ENCODE peak calls at places on chromosomes 7 and 10, in seven cellular contexts. Y, T, Z, C, W, I and U are unnamed samples.

GRCh38 chr10:102540023-102540422 is 36.3 kb downstream of the SUFU start:
- DNase-seq in Y (peak; percentile 52), T (no peak), Z (no peak), C (no peak), W (no peak), I (no peak), U (no peak)

GRCh38 chr10:100341953-100342626 is 4.9 kb upstream of the SCD start:
- DNase-seq in Y (peak; percentile 73), T (no peak), Z (peak; percentile 89), C (peak; percentile 10), W (peak; percentile 82), I (no peak), U (no peak)

GRCh38 chr7:84372712-84373111 is 178.1 kb upstream of the SEMA3A start:
- DNase-seq in Y (no peak), T (no peak), Z (no peak), C (no peak), W (no peak), I (no peak), U (no peak)

GRCh38 chr7:47600199-47601118 is 18.5 kb upstream of the TNS3 start:
- DNase-seq in Y (peak; percentile 90), T (no peak), Z (no peak), C (no peak), W (no peak), I (no peak), U (no peak)

GRCh38 chr10:31322647-31323046 is 3.6 kb downstream of the ZEB1 start:
- DNase-seq in Y (peak; percentile 45), T (peak; percentile 5), Z (no peak), C (no peak), W (peak; percentile 44), I (peak; percentile 23), U (no peak)

GRCh38 chr7:68679456-68680234 is 918.6 kb upstream of the AUTS2 start:
- DNase-seq in Y (no peak), T (peak; percentile 10), Z (no peak), C (no peak), W (peak; percentile 8), I (no peak), U (no peak)

GRCh38 chr7:41333506-41333905 is 369.4 kb downstream of the INHBA start:
- DNase-seq in Y (peak; percentile 80), T (no peak), Z (peak; percentile 22), C (no peak), W (no peak), I (no peak), U (no peak)

GRCh38 chr7:19988860-19989259 is 215.4 kb upstream of the TMEM196 start:
- DNase-seq in Y (no peak), T (no peak), Z (no peak), C (no peak), W (no peak), I (no peak), U (no peak)

GRCh38 chr10:18376650-18377049 is 236.4 kb downstream of the CACNB2 start:
- DNase-seq in Y (no peak), T (no peak), Z (no peak), C (no peak), W (no peak), I (no peak), U (no peak)

GRCh38 chr10:27636816-27637215 is 108.8 kb downstream of the MKX start:
- DNase-seq in Y (no peak), T (no peak), Z (no peak), C (no peak), W (no peak), I (no peak), U (no peak)

GRCh38 chr7:42605381-42605780 is 306.5 kb downstream of the C7orf25 start:
- DNase-seq in Y (no peak), T (no peak), Z (no peak), C (no peak), W (peak; percentile 69), I (peak; percentile 8), U (no peak)

GRCh38 chr10:78424721-78425120 is 391.1 kb downstream of the RPS24 start:
- DNase-seq in Y (peak; percentile 30), T (no peak), Z (no peak), C (no peak), W (no peak), I (no peak), U (no peak)

GRCh38 chr7:142250705-142251104 is 7.2 kb downstream of the PRSS58 start:
- DNase-seq in Y (no peak), T (no peak), Z (no peak), C (no peak), W (no peak), I (no peak), U (no peak)

GRCh38 chr7:150820578-150821198 is 20.1 kb downstream of the TMEM176A start:
- DNase-seq in Y (no peak), T (no peak), Z (no peak), C (no peak), W (no peak), I (no peak), U (no peak)

GRCh38 chr7:130909881-130910672 is 176.1 kb upstream of the KLF14 start:
- DNase-seq in Y (peak; percentile 63), T (no peak), Z (no peak), C (no peak), W (no peak), I (no peak), U (no peak)

GRCh38 chr10:105800626-105801025 is 1159.5 kb downstream of the SORCS3 start:
- DNase-seq in Y (no peak), T (no peak), Z (no peak), C (no peak), W (no peak), I (no peak), U (no peak)

GRCh38 chr7:28685660-28686417 is 272.3 kb downstream of the TRIL start:
- DNase-seq in Y (peak; percentile 98), T (peak; percentile 72), Z (peak; percentile 90), C (no peak), W (peak; percentile 100), I (peak; percentile 99), U (no peak)

GRCh38 chr10:70054902-70055301 is 2.3 kb downstream of the MACROH2A2 start:
- DNase-seq in Y (no peak), T (peak; percentile 7), Z (no peak), C (no peak), W (no peak), I (no peak), U (no peak)

GRCh38 chr7:75617634-75618234 is 121.0 kb downstream of the HIP1 start:
- DNase-seq in Y (no peak), T (no peak), Z (no peak), C (peak; percentile 23), W (peak; percentile 72), I (peak; percentile 42), U (peak; percentile 90)

GRCh38 chr10:129780158-129780557 is 183.9 kb downstream of the EBF3 start:
- DNase-seq in Y (no peak), T (no peak), Z (no peak), C (no peak), W (no peak), I (no peak), U (no peak)

GRCh38 chr10:94889123-94889522 is 49.3 kb upstream of the CYP2C9 start:
- DNase-seq in Y (no peak), T (no peak), Z (no peak), C (no peak), W (no peak), I (no peak), U (no peak)

GRCh38 chr7:155371884-155372781 is 74.5 kb downstream of the INSIG1 start:
- DNase-seq in Y (no peak), T (no peak), Z (no peak), C (no peak), W (no peak), I (no peak), U (no peak)

GRCh38 chr10:80487791-80488538 is 33.9 kb downstream of the TSPAN14 start:
- DNase-seq in Y (no peak), T (no peak), Z (no peak), C (no peak), W (no peak), I (no peak), U (peak; percentile 82)

GRCh38 chr10:88851706-88852105 is at the start of gene ANKRD22:
- DNase-seq in Y (peak; percentile 59), T (no peak), Z (peak; percentile 6), C (no peak), W (peak; percentile 34), I (no peak), U (no peak)

GRCh38 chr10:123854498-123854897 is 37.1 kb downstream of the CPXM2 start:
- DNase-seq in Y (no peak), T (no peak), Z (no peak), C (no peak), W (no peak), I (no peak), U (no peak)

GRCh38 chr7:73828107-73828803 is 2.5 kb upstream of the CLDN4 start:
- DNase-seq in Y (peak; percentile 79), T (peak; percentile 92), Z (peak; percentile 69), C (no peak), W (no peak), I (no peak), U (no peak)

GRCh38 chr7:26910221-26910620 is 45.8 kb upstream of the SKAP2 start:
- DNase-seq in Y (peak; percentile 90), T (no peak), Z (peak; percentile 33), C (no peak), W (no peak), I (no peak), U (no peak)

GRCh38 chr7:51263631-51264484 is 52.8 kb downstream of the COBL start:
- DNase-seq in Y (no peak), T (no peak), Z (no peak), C (no peak), W (no peak), I (no peak), U (no peak)

GRCh38 chr10:110641256-110641655 is 2.9 kb upstream of the RBM20 start:
- DNase-seq in Y (peak; percentile 58), T (peak; percentile 9), Z (peak; percentile 26), C (no peak), W (no peak), I (no peak), U (peak; percentile 44)

GRCh38 chr7:117017017-117017451 is 63.7 kb downstream of the ST7 start:
- DNase-seq in Y (no peak), T (no peak), Z (no peak), C (no peak), W (no peak), I (no peak), U (no peak)

GRCh38 chr7:96300981-96301380 is 20.9 kb downstream of the SLC25A13 start:
- DNase-seq in Y (no peak), T (no peak), Z (no peak), C (no peak), W (no peak), I (no peak), U (no peak)

GRCh38 chr10:78948616-78949015 is 120.2 kb upstream of the ZMIZ1 start:
- DNase-seq in Y (no peak), T (no peak), Z (no peak), C (no peak), W (no peak), I (no peak), U (no peak)

GRCh38 chr10:71731791-71732190 is 12.2 kb upstream of the C10orf105 start:
- DNase-seq in Y (no peak), T (no peak), Z (no peak), C (no peak), W (no peak), I (no peak), U (no peak)

GRCh38 chr7:157542669-157543021 is 205.8 kb downstream of the DNAJB6 start:
- DNase-seq in Y (no peak), T (no peak), Z (no peak), C (no peak), W (no peak), I (no peak), U (no peak)

GRCh38 chr7:128106840-128107239 is 75.6 kb upstream of the LRRC4 start:
- DNase-seq in Y (no peak), T (no peak), Z (no peak), C (no peak), W (no peak), I (no peak), U (no peak)

GRCh38 chr10:660980-661890 is 28.2 kb downstream of the DIP2C start:
- DNase-seq in Y (no peak), T (no peak), Z (no peak), C (no peak), W (peak; percentile 71), I (no peak), U (no peak)

GRCh38 chr10:8539056-8539455 is 484.6 kb downstream of the GATA3 start:
- DNase-seq in Y (no peak), T (no peak), Z (no peak), C (no peak), W (no peak), I (no peak), U (no peak)

GRCh38 chr10:13987472-13987871 is 343.3 kb downstream of the FRMD4A start:
- DNase-seq in Y (peak; percentile 97), T (no peak), Z (peak; percentile 38), C (no peak), W (peak; percentile 32), I (no peak), U (no peak)